ENCODE peak calls at places on chromosomes 4 and X, in eight cellular contexts. I, K, M, G, L, D, E and O are unnamed samples.

GRCh38 chrX:87397103-87397886 is 120.3 kb upstream of the KLHL4 start:
- DNase-seq in I (no peak), K (peak), M (no peak), G (no peak), L (no peak), D (no peak), E (no peak), O (no peak)

GRCh38 chrX:124226129-124226528 is 106.3 kb upstream of the TEX13D start:
- DNase-seq in I (no peak), K (no peak), M (no peak), G (no peak), L (no peak), D (no peak), E (no peak), O (no peak)

GRCh38 chr4:173270312-173271027 is 63.7 kb downstream of the HMGB2 start:
- DNase-seq in I (peak), K (peak), M (no peak), G (no peak), L (no peak), D (no peak), E (no peak), O (no peak)

GRCh38 chrX:150060406-150060805 is 122.1 kb upstream of the EOLA2 start:
- DNase-seq in I (peak), K (peak), M (no peak), G (no peak), L (no peak), D (no peak), E (no peak), O (no peak)

GRCh38 chrX:87706134-87706533 is 188.5 kb downstream of the KLHL4 start:
- DNase-seq in I (no peak), K (no peak), M (no peak), G (no peak), L (no peak), D (no peak), E (no peak), O (no peak)

GRCh38 chr4:164304861-164305260 is 449.1 kb upstream of the SMIM31 start:
- DNase-seq in I (no peak), K (no peak), M (no peak), G (no peak), L (no peak), D (no peak), E (no peak), O (no peak)

GRCh38 chr4:7206856-7207567 is 14.7 kb downstream of the SORCS2 start:
- DNase-seq in I (peak), K (peak), M (no peak), G (peak), L (peak), D (no peak), E (peak), O (peak)

GRCh38 chr4:6492027-6492590 is 19.7 kb upstream of the PPP2R2C start:
- DNase-seq in I (no peak), K (no peak), M (no peak), G (no peak), L (no peak), D (peak), E (no peak), O (no peak)

GRCh38 chr4:142815834-142816233 is 30.3 kb downstream of the INPP4B start:
- DNase-seq in I (peak), K (peak), M (no peak), G (no peak), L (peak), D (no peak), E (no peak), O (no peak)

GRCh38 chr4:145278341-145279121 is 98.1 kb upstream of the OTUD4 start:
- DNase-seq in I (peak), K (peak), M (no peak), G (no peak), L (no peak), D (no peak), E (peak), O (no peak)

GRCh38 chr4:14566518-14566917 is 435.8 kb upstream of the CPEB2 start:
- DNase-seq in I (peak), K (peak), M (no peak), G (no peak), L (no peak), D (no peak), E (no peak), O (no peak)

GRCh38 chr4:84051728-84052127 is 447.4 kb downstream of the NKX6-1 start:
- DNase-seq in I (no peak), K (no peak), M (no peak), G (no peak), L (no peak), D (no peak), E (no peak), O (no peak)

GRCh38 chr4:152259866-152260265 is 276.0 kb downstream of the FBXW7 start:
- DNase-seq in I (peak), K (peak), M (no peak), G (no peak), L (no peak), D (no peak), E (no peak), O (no peak)

GRCh38 chrX:123093792-123094191 is 90.3 kb upstream of the GRIA3 start:
- DNase-seq in I (no peak), K (no peak), M (no peak), G (no peak), L (no peak), D (no peak), E (no peak), O (no peak)

GRCh38 chr4:186687263-186687662 is 36.4 kb downstream of the FAT1 start:
- DNase-seq in I (no peak), K (no peak), M (no peak), G (no peak), L (no peak), D (no peak), E (no peak), O (no peak)

GRCh38 chr4:11073621-11074051 is 355.1 kb downstream of the HS3ST1 start:
- DNase-seq in I (no peak), K (peak), M (no peak), G (no peak), L (peak), D (no peak), E (no peak), O (no peak)

GRCh38 chr4:25351777-25352421 is 25.2 kb upstream of the ANAPC4 start:
- DNase-seq in I (peak), K (no peak), M (no peak), G (no peak), L (no peak), D (no peak), E (no peak), O (peak)

GRCh38 chr4:73127839-73128448 is 58.4 kb upstream of the COX18 start:
- DNase-seq in I (peak), K (peak), M (no peak), G (no peak), L (no peak), D (no peak), E (no peak), O (no peak)

GRCh38 chrX:22534643-22535042 is 261.9 kb downstream of the CBLL2 start:
- DNase-seq in I (peak), K (peak), M (no peak), G (no peak), L (no peak), D (no peak), E (no peak), O (peak)

GRCh38 chr4:38762560-38762959 is 20.2 kb downstream of the TLR10 start:
- DNase-seq in I (no peak), K (no peak), M (no peak), G (no peak), L (no peak), D (no peak), E (no peak), O (no peak)
- H3K4me3 ChIP-seq in I (no peak), K (no peak), M (no peak), G (no peak), L (no peak), D (no peak), E (no peak), O (no peak)

GRCh38 chr4:155960522-155960921 is 6.9 kb upstream of the CTSO start:
- DNase-seq in I (peak), K (peak), M (no peak), G (no peak), L (peak), D (no peak), E (no peak), O (no peak)
- H3K27ac ChIP-seq in I (no peak), K (peak), M (no peak), G (no peak), L (peak), D (no peak), E (no peak), O (no peak)

GRCh38 chrX:41382699-41383645 is 49.0 kb downstream of the DDX3X start:
- DNase-seq in I (peak), K (peak), M (no peak), G (no peak), L (no peak), D (no peak), E (no peak), O (no peak)

GRCh38 chrX:41386222-41386990 is 52.4 kb downstream of the DDX3X start:
- DNase-seq in I (peak), K (no peak), M (no peak), G (no peak), L (no peak), D (no peak), E (no peak), O (no peak)

GRCh38 chrX:41384041-41384705 is 50.2 kb downstream of the DDX3X start:
- DNase-seq in I (peak), K (peak), M (no peak), G (peak), L (peak), D (no peak), E (peak), O (peak)

GRCh38 chrX:41377624-41378023 is 43.7 kb downstream of the DDX3X start:
- DNase-seq in I (no peak), K (no peak), M (no peak), G (no peak), L (no peak), D (no peak), E (no peak), O (no peak)

DNA sequence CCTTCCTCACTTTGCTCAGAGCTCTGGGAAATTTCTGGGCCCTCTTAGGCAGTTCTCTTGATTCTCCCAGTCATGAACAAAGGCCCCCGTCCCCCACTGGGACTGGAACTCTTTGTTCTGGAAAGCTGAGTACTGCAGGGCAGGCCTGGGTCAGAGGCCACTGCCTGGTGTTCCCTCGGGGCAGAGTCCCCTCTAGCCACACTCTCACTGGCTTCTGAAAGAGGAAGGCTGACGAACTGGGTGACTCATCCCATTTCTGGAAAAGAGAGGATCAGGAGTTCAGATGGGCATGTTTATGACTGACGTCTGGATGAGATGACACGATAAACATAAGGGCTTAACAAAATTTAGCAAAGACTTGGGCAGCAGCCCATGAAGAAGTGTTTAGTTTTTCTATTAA is 47.7 kb downstream of the DDX3X start:
- DNase-seq in I (peak), K (peak), M (no peak), G (peak), L (peak), D (no peak), E (peak), O (peak)
- TF ChIP-seq CTCF in I (no peak), K (no peak), M (no peak), G (no peak), L (no peak), D (no peak), E (no peak), O (no peak)

DNA sequence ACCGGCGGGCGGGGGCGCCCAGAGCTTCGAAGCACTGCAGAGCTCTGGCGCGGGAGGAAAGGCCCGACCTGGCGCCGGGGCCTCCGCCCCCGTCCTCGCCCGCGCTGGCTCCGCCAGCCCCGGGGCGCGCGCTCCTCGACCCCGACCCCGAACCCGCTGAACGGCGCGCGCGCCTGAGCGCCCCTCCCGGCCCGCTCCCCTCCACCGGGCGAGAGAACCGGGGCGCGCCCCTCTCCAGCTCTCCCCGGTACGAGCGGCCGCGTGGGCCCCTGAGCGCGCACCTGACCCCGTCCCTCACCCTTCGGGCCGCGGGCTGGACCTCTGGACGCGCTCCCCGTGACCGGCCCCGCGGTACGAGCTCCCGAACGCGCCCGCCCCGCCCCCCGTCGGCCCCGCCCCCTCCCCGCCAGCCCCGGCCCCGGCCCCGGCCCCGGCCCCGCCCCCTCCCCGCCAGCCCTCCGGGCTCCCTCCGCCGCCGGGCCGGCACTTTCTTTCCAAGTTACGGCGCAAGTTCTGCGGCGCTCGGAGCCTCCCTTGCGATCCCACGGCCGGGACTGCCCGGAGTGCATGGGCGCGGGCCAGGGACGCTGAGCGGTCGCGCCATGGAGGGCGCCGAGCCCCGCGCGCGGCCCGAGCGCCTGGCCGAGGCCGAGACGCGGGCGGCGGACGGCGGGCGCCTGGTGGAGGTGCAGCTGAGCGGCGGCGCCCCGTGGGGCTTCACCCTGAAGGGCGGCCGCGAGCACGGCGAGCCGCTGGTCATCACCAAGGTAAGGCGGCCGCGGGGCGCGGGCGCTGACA is at the start of gene SHROOM2:
- DNase-seq in I (no peak), K (no peak), M (no peak), G (peak), L (no peak), D (no peak), E (peak), O (no peak)
- H3K4me3 ChIP-seq in I (peak), K (peak), M (peak), G (peak), L (peak), D (peak), E (no peak), O (peak)

GRCh38 chr4:165612936-165613335 is 234.1 kb downstream of the CPE start:
- DNase-seq in I (no peak), K (no peak), M (no peak), G (no peak), L (no peak), D (no peak), E (no peak), O (no peak)

GRCh38 chr4:165609653-165610052 is 230.8 kb downstream of the CPE start:
- DNase-seq in I (no peak), K (no peak), M (no peak), G (no peak), L (no peak), D (no peak), E (no peak), O (no peak)

GRCh38 chr4:165605811-165606210 is 227.0 kb downstream of the CPE start:
- DNase-seq in I (no peak), K (no peak), M (no peak), G (no peak), L (no peak), D (no peak), E (no peak), O (no peak)

GRCh38 chr4:165606465-165607205 is 227.8 kb downstream of the CPE start:
- DNase-seq in I (no peak), K (no peak), M (no peak), G (no peak), L (no peak), D (no peak), E (no peak), O (no peak)

GRCh38 chr4:165610679-165611551 is 232.1 kb downstream of the CPE start:
- DNase-seq in I (no peak), K (no peak), M (no peak), G (no peak), L (no peak), D (no peak), E (no peak), O (no peak)
- H3K27ac ChIP-seq in I (no peak), K (no peak), M (no peak), G (no peak), L (no peak), D (no peak), E (no peak), O (no peak)

GRCh38 chr4:776743-777441 is 49.0 kb downstream of the CPLX1 start:
- DNase-seq in I (no peak), K (no peak), M (no peak), G (no peak), L (no peak), D (no peak), E (no peak), O (no peak)
- TF ChIP-seq CTCF in I (no peak), K (no peak), M (no peak), G (no peak), L (no peak), D (no peak), E (no peak), O (no peak)

DNA sequence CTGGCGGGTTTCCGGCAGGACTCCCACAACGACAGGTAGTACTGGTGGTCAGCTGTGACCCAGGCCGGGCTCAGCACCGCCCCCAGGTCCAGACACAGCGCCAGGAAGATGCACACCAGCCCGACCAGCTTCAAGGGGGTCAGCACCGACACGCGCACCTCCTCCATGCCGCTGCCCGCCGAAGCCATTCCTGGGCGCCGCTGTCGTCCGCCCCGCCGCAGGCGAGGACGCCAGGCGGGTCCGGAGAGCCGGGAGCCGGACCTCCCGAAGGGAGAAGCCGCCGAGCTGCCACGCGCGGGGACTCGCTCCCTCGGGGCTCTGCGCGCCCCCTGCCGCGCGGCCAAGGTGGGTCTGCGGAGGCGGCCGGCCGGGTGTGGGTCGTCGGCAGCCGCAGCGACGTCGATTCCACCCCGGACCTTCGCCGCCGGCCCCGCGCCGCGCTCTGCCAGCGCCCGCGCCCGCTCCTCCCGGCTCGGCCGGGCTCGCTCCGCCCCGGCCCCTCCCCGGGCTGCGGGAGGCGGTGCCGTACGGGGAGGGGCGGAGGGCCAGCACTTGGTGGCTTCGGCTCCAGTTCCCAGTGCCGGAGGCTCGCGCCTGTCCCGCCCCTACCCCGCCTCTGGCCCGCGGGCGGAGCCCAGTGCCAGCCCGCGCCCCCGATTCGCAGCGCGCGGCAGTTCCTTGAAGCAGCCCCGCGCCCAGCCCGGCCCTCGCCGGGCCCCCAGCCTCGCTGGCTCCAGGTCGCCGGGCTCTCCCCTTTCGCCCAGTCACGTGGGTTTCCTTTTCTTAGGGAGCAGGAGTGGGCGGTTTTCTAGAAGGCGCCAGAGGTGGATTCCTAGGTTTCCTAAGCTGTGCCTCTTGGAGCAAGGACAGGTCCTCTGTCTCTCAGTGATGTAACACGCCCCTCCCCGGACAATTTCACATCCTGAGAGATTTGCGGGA is at the start of gene TMEM47:
- DNase-seq in I (peak), K (peak), M (no peak), G (peak), L (peak), D (peak), E (peak), O (peak)
- H3K4me3 ChIP-seq in I (peak), K (peak), M (peak), G (peak), L (peak), D (peak), E (peak), O (peak)

GRCh38 chrX:50812995-50813842 is 775 bp downstream of the SHROOM4 start:
- DNase-seq in I (peak), K (peak), M (no peak), G (peak), L (no peak), D (peak), E (no peak), O (no peak)
- H3K27ac ChIP-seq in I (no peak), K (no peak), M (peak), G (peak), L (peak), D (peak), E (no peak), O (no peak)

GRCh38 chrX:136168929-136169735 is 21.8 kb downstream of the FHL1 start:
- DNase-seq in I (peak), K (peak), M (no peak), G (no peak), L (no peak), D (no peak), E (peak), O (peak)

GRCh38 chrX:136171420-136171819 is 24.1 kb downstream of the FHL1 start:
- DNase-seq in I (no peak), K (no peak), M (no peak), G (no peak), L (no peak), D (no peak), E (no peak), O (no peak)

GRCh38 chrX:136166221-136166855 is 19.0 kb downstream of the FHL1 start:
- DNase-seq in I (peak), K (peak), M (no peak), G (no peak), L (no peak), D (no peak), E (no peak), O (no peak)

GRCh38 chrX:136170109-136170800 is 22.9 kb downstream of the FHL1 start:
- DNase-seq in I (peak), K (peak), M (no peak), G (no peak), L (no peak), D (no peak), E (no peak), O (no peak)
- TF ChIP-seq CTCF in I (peak), K (no peak), M (no peak), G (no peak), L (peak), D (no peak), E (no peak), O (peak)

GRCh38 chr4:687048-687974 is 1.6 kb downstream of the SLC49A3 start:
- DNase-seq in I (peak), K (peak), M (no peak), G (peak), L (peak), D (peak), E (peak), O (no peak)

GRCh38 chr4:686371-687040 is 2.4 kb downstream of the SLC49A3 start:
- DNase-seq in I (no peak), K (no peak), M (no peak), G (peak), L (no peak), D (no peak), E (no peak), O (no peak)

GRCh38 chr4:687975-688694 is 816 bp downstream of the SLC49A3 start:
- DNase-seq in I (no peak), K (no peak), M (no peak), G (peak), L (no peak), D (no peak), E (no peak), O (no peak)

GRCh38 chr4:689498-690122 is 659 bp upstream of the SLC49A3 start:
- DNase-seq in I (no peak), K (no peak), M (no peak), G (no peak), L (no peak), D (no peak), E (no peak), O (no peak)

GRCh38 chr4:688695-689497 is at the start of gene SLC49A3:
- DNase-seq in I (no peak), K (no peak), M (no peak), G (peak), L (no peak), D (no peak), E (no peak), O (no peak)
- H3K4me3 ChIP-seq in I (no peak), K (peak), M (peak), G (peak), L (peak), D (peak), E (peak), O (no peak)